ENCODE peak calls at places on chromosomes 3 and 15, in four cellular contexts. Y, M, A and F are unnamed samples.

GRCh38 chr3:102235679-102236078 is 199.1 kb upstream of the ZPLD1 start:
- DNase-seq in Y (no peak), M (peak; percentile 22), A (no peak), F (no peak)

GRCh38 chr3:111859061-111859973 is at the start of gene PHLDB2:
- DNase-seq in Y (peak; percentile 91), M (peak; percentile 56), A (peak; percentile 90), F (peak; percentile 90)

GRCh38 chr15:65411470-65412071 is 11.2 kb downstream of the IGDCC4 start:
- DNase-seq in Y (no peak), M (no peak), A (no peak), F (no peak)

GRCh38 chr3:123385981-123386380 is 62.9 kb downstream of the ADCY5 start:
- DNase-seq in Y (peak; percentile 68), M (no peak), A (no peak), F (no peak)

GRCh38 chr15:45287400-45287799 is 35.4 kb downstream of the SLC28A2 start:
- DNase-seq in Y (no peak), M (no peak), A (no peak), F (no peak)

GRCh38 chr3:189677667-189678066 is 46.5 kb downstream of the TP63 start:
- DNase-seq in Y (no peak), M (no peak), A (no peak), F (no peak)

GRCh38 chr3:115513411-115513800 is 109.9 kb upstream of the GAP43 start:
- DNase-seq in Y (no peak), M (no peak), A (no peak), F (no peak)

GRCh38 chr15:98800437-98801233 is 152.3 kb downstream of the IGF1R start:
- DNase-seq in Y (no peak), M (no peak), A (no peak), F (peak; percentile 75)

GRCh38 chr15:65197337-65197645 is 12.1 kb upstream of the CLPX start:
- DNase-seq in Y (no peak), M (no peak), A (no peak), F (no peak)

GRCh38 chr3:113079532-113079931 is 88.7 kb downstream of the GTPBP8 start:
- DNase-seq in Y (no peak), M (no peak), A (no peak), F (no peak)

GRCh38 chr15:29570931-29571727 is 251.1 kb downstream of the TJP1 start:
- DNase-seq in Y (no peak), M (no peak), A (no peak), F (no peak)

GRCh38 chr15:31157644-31158069 is 56.1 kb upstream of the TRPM1 start:
- DNase-seq in Y (no peak), M (no peak), A (no peak), F (no peak)

GRCh38 chr15:85045615-85046014 is 64.0 kb downstream of the PDE8A start:
- DNase-seq in Y (no peak), M (no peak), A (no peak), F (no peak)

GRCh38 chr3:66297917-66298316 is 77.1 kb downstream of the SLC25A26 start:
- DNase-seq in Y (no peak), M (no peak), A (no peak), F (no peak)

GRCh38 chr3:47259114-47259513 is 23.5 kb downstream of the KIF9 start:
- DNase-seq in Y (no peak), M (no peak), A (no peak), F (no peak)

GRCh38 chr15:100256096-100256984 is 85.4 kb downstream of the ADAMTS17 start:
- DNase-seq in Y (no peak), M (no peak), A (peak; percentile 60), F (peak; percentile 56)

GRCh38 chr3:34386309-34386708 is 587.9 kb downstream of the PDCD6IP start:
- DNase-seq in Y (no peak), M (no peak), A (no peak), F (no peak)

GRCh38 chr3:36060950-36061349 is 319.4 kb upstream of the STAC start:
- DNase-seq in Y (no peak), M (no peak), A (no peak), F (no peak)

GRCh38 chr3:184298759-184299487 is at the start of gene PSMD2:
- DNase-seq in Y (peak; percentile 99), M (peak; percentile 97), A (peak; percentile 99), F (peak; percentile 98)

GRCh38 chr3:38105525-38105924 is 31.4 kb downstream of the ACAA1 start:
- DNase-seq in Y (no peak), M (no peak), A (no peak), F (no peak)

GRCh38 chr15:89026167-89026566 is 62.1 kb upstream of the ABHD2 start:
- DNase-seq in Y (no peak), M (no peak), A (no peak), F (no peak)

GRCh38 chr3:15439476-15439875 is 12.1 kb downstream of the EAF1 start:
- DNase-seq in Y (no peak), M (no peak), A (no peak), F (no peak)

GRCh38 chr3:9945358-9945757 is 6.8 kb downstream of the PRRT3 start:
- DNase-seq in Y (no peak), M (no peak), A (no peak), F (no peak)

GRCh38 chr3:9947025-9947995 is 4.9 kb downstream of the PRRT3 start:
- DNase-seq in Y (peak; percentile 84), M (no peak), A (peak; percentile 83), F (peak; percentile 83)

GRCh38 chr3:9948586-9948985 is 3.6 kb downstream of the PRRT3 start:
- DNase-seq in Y (no peak), M (no peak), A (no peak), F (no peak)

GRCh38 chr3:9944271-9944670 is 7.9 kb downstream of the PRRT3 start:
- DNase-seq in Y (no peak), M (no peak), A (no peak), F (no peak)

DNA sequence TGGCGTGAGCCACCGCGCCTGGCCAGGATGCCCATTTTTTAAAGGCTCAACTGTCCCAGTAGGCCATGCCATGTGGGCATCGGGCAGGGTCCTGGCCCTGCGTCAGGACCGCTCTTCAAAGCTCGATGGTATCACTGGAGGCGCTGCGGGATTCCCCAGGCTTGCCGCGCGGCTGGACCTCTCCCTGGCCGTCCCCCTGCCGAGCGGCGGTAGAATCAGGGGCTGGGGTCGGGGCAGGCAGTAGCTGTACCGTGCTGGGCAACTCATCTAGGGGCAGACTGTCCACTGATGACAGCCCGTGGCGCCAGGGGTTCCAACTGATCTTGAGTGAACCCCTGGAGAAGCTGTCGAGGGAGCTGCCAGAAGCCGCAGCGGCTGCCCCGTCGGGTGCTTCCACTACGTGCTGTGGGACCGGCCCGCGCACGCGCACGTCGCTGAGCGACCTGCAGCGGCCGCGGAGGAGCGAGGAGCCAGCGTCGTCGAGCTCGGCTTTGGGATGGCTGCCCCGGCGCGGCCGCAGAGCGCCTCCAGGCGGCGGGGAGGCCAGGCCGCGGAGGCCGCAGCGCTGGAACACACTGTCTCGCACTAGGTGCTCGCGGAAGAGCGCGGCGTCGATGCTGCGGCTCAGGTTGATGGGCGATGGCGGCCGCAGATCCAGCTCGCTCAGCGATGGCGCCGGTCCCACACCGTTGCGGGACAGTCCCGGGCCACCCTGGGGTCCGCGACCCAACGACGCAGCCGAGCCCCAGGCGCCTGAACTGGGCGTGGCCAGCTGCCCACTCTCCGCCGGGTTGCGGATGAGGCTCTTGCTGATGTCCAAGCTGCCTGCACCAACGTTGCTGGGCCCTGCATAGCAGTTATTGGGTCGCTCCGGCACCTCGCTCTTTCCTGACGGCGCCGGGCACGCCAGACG is 5.8 kb downstream of the PRRT3 start:
- DNase-seq in Y (peak; percentile 93), M (no peak), A (peak; percentile 92), F (peak; percentile 92)
- TF ChIP-seq CTCF in Y (peak; percentile 76), M (no peak), A (peak; percentile 52), F (peak; percentile 49)

GRCh38 chr3:150620002-150620689 is 17.0 kb downstream of the SELENOT start:
- DNase-seq in Y (no peak), M (no peak), A (no peak), F (no peak)
- H3K27ac ChIP-seq in Y (no peak overlapping the region), M (no peak overlapping the region), A (no peak overlapping the region), F (no peak overlapping the region)

DNA sequence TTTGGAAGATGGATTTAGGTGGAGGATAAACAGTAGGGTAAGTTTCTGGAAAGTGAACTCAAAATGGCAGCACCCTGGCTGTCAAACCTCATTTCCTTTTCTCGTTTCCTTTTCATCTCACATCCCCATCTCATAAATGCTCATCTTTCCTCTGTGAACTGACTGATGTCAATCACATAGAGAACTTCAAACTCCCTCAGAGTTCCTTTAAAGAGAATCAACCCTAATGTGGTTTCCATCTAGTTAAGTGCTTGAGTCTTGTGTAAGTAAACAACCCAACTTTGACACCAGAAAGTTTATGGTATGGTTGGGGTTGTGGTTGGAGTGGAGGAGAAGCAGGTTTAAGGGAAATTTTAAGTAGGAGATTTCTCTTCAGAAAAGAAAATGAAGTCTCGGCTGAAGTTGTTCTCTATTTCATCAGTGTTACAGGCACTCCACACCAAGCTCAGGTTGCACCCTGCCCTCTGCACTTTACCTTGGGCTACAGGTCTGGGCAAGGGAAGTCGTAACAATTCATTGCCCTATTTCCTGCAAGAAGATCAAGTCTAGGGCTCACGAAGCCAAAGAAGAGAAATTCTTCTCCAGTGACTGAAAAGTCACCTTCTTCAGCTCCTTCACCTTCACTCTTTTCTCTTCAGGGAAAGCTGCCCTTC is 34.4 kb upstream of the TNIK start:
- DNase-seq in Y (no peak), M (no peak), A (no peak), F (no peak)
- TF ChIP-seq CTCF in Y (no peak), M (no peak), A (no peak), F (no peak)

GRCh38 chr3:41137686-41138111 is 61.6 kb upstream of the CTNNB1 start:
- DNase-seq in Y (no peak), M (no peak), A (no peak), F (no peak)

GRCh38 chr3:41138601-41139000 is 60.7 kb upstream of the CTNNB1 start:
- DNase-seq in Y (no peak), M (no peak), A (no peak), F (no peak)

GRCh38 chr3:41143421-41144031 is 55.8 kb upstream of the CTNNB1 start:
- DNase-seq in Y (no peak), M (no peak), A (no peak), F (no peak)

GRCh38 chr3:41141431-41142164 is 57.7 kb upstream of the CTNNB1 start:
- DNase-seq in Y (no peak), M (no peak), A (no peak), F (no peak)

GRCh38 chr3:41140242-41140641 is 59.1 kb upstream of the CTNNB1 start:
- DNase-seq in Y (no peak), M (no peak), A (no peak), F (no peak)
- H3K27ac ChIP-seq in Y (no peak overlapping the region), M (no peak overlapping the region), A (no peak overlapping the region), F (no peak overlapping the region)

GRCh38 chr3:25661694-25662455 is 2.8 kb downstream of the TOP2B start:
- DNase-seq in Y (no peak), M (peak; percentile 65), A (no peak), F (no peak)
- TF ChIP-seq CTCF in Y (no peak), M (peak; percentile 72), A (no peak), F (no peak)

GRCh38 chr3:56790016-56790950 is 11.5 kb downstream of the ARHGEF3 start:
- DNase-seq in Y (no peak), M (no peak), A (no peak), F (no peak)

GRCh38 chr3:56787258-56787777 is 14.4 kb downstream of the ARHGEF3 start:
- DNase-seq in Y (no peak), M (peak; percentile 24), A (no peak), F (no peak)

GRCh38 chr3:56785499-56785898 is 16.2 kb downstream of the ARHGEF3 start:
- DNase-seq in Y (no peak), M (no peak), A (no peak), F (no peak)

GRCh38 chr3:56788506-56788905 is 13.2 kb downstream of the ARHGEF3 start:
- DNase-seq in Y (no peak), M (no peak), A (no peak), F (no peak)

GRCh38 chr3:56787784-56788256 is 13.9 kb downstream of the ARHGEF3 start:
- DNase-seq in Y (no peak), M (no peak), A (no peak), F (no peak)
- H3K27ac ChIP-seq in Y (peak overlapping the region; percentile 72), M (no peak overlapping the region), A (peak overlapping the region; percentile 68), F (peak overlapping the region; percentile 43)

GRCh38 chr3:134197681-134198261 is 52.9 kb downstream of the RYK start:
- DNase-seq in Y (no peak), M (peak; percentile 56), A (no peak), F (no peak)
- TF ChIP-seq CTCF in Y (peak; percentile 67), M (peak; percentile 92), A (peak; percentile 59), F (peak; percentile 31)